ENCODE peak calls at places on chromosomes 13 and 19, in four cellular contexts. Z, X, S and D are unnamed samples.

GRCh38 chr19:19627716-19628498 is at the start of gene LPAR2:
- DNase-seq in Z (no peak), S (peak; percentile 89), X (peak; percentile 24), D (no peak)

GRCh38 chr13:20073775-20074174 is 87.1 kb downstream of the GJA3 start:
- DNase-seq in Z (no peak), X (no peak), S (no peak), D (no peak)

GRCh38 chr13:90950134-90950533 is 397.4 kb upstream of the MIR17HG start:
- DNase-seq in Z (no peak), X (no peak), S (no peak), D (no peak)

GRCh38 chr19:16541526-16542044 is 652 bp downstream of the CHERP start:
- DNase-seq in Z (peak; percentile 14), S (no peak), X (no peak), D (no peak)

GRCh38 chr13:44894001-44894770 is 95.1 kb downstream of the NUFIP1 start:
- DNase-seq in S (no peak), Z (no peak), X (no peak), D (no peak)

GRCh38 chr19:46081928-46082727 is 41.3 kb upstream of the IGFL4 start:
- DNase-seq in S (no peak), Z (peak; percentile 59), X (peak; percentile 48), D (peak; percentile 41)

GRCh38 chr19:5358173-5358800 is 17.7 kb upstream of the PTPRS start:
- DNase-seq in X (peak; percentile 50), Z (peak; percentile 61), S (no peak), D (peak; percentile 27)

GRCh38 chr13:73943137-73943964 is 190.9 kb downstream of the KLF12 start:
- DNase-seq in Z (no peak), S (no peak), X (no peak), D (no peak)

GRCh38 chr13:88051746-88052482 is 380.7 kb downstream of the SLITRK5 start:
- DNase-seq in X (no peak), Z (no peak), S (no peak), D (no peak)

GRCh38 chr13:97430296-97430695 is 3.7 kb upstream of the RAP2A start:
- DNase-seq in Z (no peak), X (no peak), S (no peak), D (no peak)

GRCh38 chr13:49421391-49421790 is 22.5 kb downstream of the CAB39L start:
- DNase-seq in X (peak; percentile 10), S (peak; percentile 56), Z (peak; percentile 12), D (peak; percentile 81)

GRCh38 chr13:42997381-42997780 is 5.3 kb upstream of the EPSTI1 start:
- DNase-seq in Z (no peak), X (no peak), S (no peak), D (no peak)

GRCh38 chr19:5718579-5719273 is 1.2 kb downstream of the LONP1 start:
- DNase-seq in X (peak; percentile 50), S (no peak), Z (peak; percentile 40), D (peak; percentile 27)

GRCh38 chr13:100836696-100837095 is 162.1 kb upstream of the TMTC4 start:
- DNase-seq in S (no peak), Z (no peak), X (no peak), D (no peak)

GRCh38 chr19:58500242-58500641 is 11.6 kb downstream of the SLC27A5 start:
- DNase-seq in X (no peak), S (no peak), Z (no peak), D (no peak)

GRCh38 chr19:917323-918151 is at the start of gene KISS1R:
- DNase-seq in X (no peak), Z (peak; percentile 66), S (peak; percentile 91), D (peak; percentile 71)

GRCh38 chr19:48802623-48803022 is 8.2 kb downstream of the BCAT2 start:
- DNase-seq in Z (no peak), X (no peak), S (no peak), D (no peak)

GRCh38 chr19:15318241-15318691 is 14.1 kb downstream of the BRD4 start:
- DNase-seq in X (no peak), Z (no peak), S (no peak), D (no peak)

GRCh38 chr19:13723206-13723605 is 41.1 kb upstream of the MRI1 start:
- DNase-seq in X (no peak), S (no peak), Z (no peak), D (no peak)

GRCh38 chr13:81295177-81295576 is 954.3 kb upstream of the SPRY2 start:
- DNase-seq in Z (no peak), S (no peak), X (no peak), D (no peak)

GRCh38 chr13:72523049-72523448 is 204.4 kb downstream of the MZT1 start:
- DNase-seq in S (no peak), Z (no peak), X (no peak), D (no peak)

GRCh38 chr13:111210488-111210887 is 95.4 kb downstream of the ARHGEF7 start:
- DNase-seq in S (no peak), X (no peak), Z (no peak), D (no peak)

GRCh38 chr13:110716235-110716505 is 2.7 kb downstream of the ING1 start:
- DNase-seq in S (no peak), Z (no peak), X (no peak), D (peak; percentile 24)

GRCh38 chr19:16442386-16443276 is 29.1 kb downstream of the EPS15L1 start:
- DNase-seq in X (no peak), Z (peak; percentile 39), S (no peak), D (no peak)

GRCh38 chr13:30569901-30570576 is 47.7 kb upstream of the USPL1 start:
- DNase-seq in Z (peak; percentile 5), S (peak; percentile 40), X (peak; percentile 66), D (peak; percentile 52)

GRCh38 chr13:101289764-101290163 is 126.5 kb downstream of the NALCN start:
- DNase-seq in X (no peak), S (peak; percentile 67), Z (no peak), D (no peak)

GRCh38 chr19:14758816-14759215 is 19.5 kb downstream of the ADGRE2 start:
- DNase-seq in S (peak; percentile 55), Z (no peak), X (no peak), D (no peak)

GRCh38 chr13:97188207-97188606 is 33.9 kb upstream of the MBNL2 start:
- DNase-seq in S (no peak), Z (no peak), X (no peak), D (no peak)

GRCh38 chr19:47305309-47305751 is 4.3 kb upstream of the C5AR1 start:
- DNase-seq in Z (peak; percentile 77), X (peak; percentile 61), S (peak; percentile 96), D (peak; percentile 81)

GRCh38 chr19:44841255-44841654 is 4.8 kb upstream of the NECTIN2 start:
- DNase-seq in S (no peak), Z (no peak), X (no peak), D (no peak)

GRCh38 chr13:28678809-28679208 is 19.9 kb downstream of the POMP start:
- DNase-seq in S (no peak), X (no peak), Z (no peak), D (no peak)

GRCh38 chr13:79281335-79281734 is 124.7 kb downstream of the RBM26 start:
- DNase-seq in S (peak; percentile 53), X (no peak), Z (no peak), D (no peak)

GRCh38 chr19:3285647-3286176 is 61.3 kb downstream of the CELF5 start:
- DNase-seq in S (peak; percentile 95), X (no peak), Z (peak; percentile 99), D (peak; percentile 59)

GRCh38 chr13:27053235-27053884 is 118.3 kb downstream of the USP12 start:
- DNase-seq in S (no peak), X (no peak), Z (peak; percentile 42), D (no peak)

GRCh38 chr19:35513231-35513974 is at the start of gene DMKN:
- DNase-seq in X (peak; percentile 15), S (no peak), Z (peak; percentile 48), D (peak; percentile 22)

GRCh38 chr19:7763696-7764095 is 653 bp downstream of the CLEC4M start:
- DNase-seq in Z (no peak), X (no peak), S (no peak), D (no peak)

GRCh38 chr19:56995298-56995697 is 124.5 kb upstream of the USP29 start:
- DNase-seq in Z (no peak), S (no peak), X (no peak), D (peak; percentile 58)

GRCh38 chr13:47109028-47109427 is 212.2 kb upstream of the HTR2A start:
- DNase-seq in X (no peak), S (no peak), Z (no peak), D (no peak)

GRCh38 chr19:2083174-2083854 is 12.8 kb downstream of the MOB3A start:
- DNase-seq in X (no peak), S (no peak), Z (no peak), D (no peak)
- TF ChIP-seq MAX in X (no peak), S (no peak), Z (no peak), D (no peak)

DNA sequence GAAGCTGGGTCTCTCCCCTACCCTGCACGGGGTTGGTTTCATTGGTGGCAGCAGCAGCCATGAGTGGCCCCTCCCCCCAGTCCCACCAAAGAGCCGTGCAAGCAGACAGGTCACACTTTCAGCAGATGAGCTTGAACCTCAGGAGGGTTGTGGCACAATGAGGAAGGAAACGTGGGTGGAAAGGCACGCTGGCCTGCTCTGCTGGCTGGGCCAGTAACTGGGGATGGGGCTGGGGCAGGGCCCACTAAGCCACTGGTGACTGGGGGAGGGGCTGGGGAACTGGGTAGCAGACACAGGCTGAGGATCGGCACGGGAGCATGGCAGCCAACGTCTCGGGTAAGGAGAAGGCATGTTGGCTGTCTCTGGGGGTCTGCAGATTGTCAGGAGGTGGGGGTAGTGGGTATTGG is at the start of gene P2RY11:
- DNase-seq in S (no peak), X (no peak), Z (no peak), D (no peak)
- TF ChIP-seq FOSL1 in S (no peak), X (no peak), Z (no peak), D (no peak)

GRCh38 chr13:113064534-113065405 is 40.8 kb upstream of the F7 start:
- DNase-seq in X (peak; percentile 56), Z (peak; percentile 30), S (no peak), D (no peak)
- TF ChIP-seq MAX in X (no peak), Z (no peak), S (no peak), D (no peak)

GRCh38 chr19:41532526-41532925 is 43.4 kb upstream of the CEACAM21 start:
- DNase-seq in Z (no peak), S (no peak), X (no peak), D (no peak)
- TF ChIP-seq FOSL1 in Z (no peak), S (no peak), X (no peak), D (no peak)

DNA sequence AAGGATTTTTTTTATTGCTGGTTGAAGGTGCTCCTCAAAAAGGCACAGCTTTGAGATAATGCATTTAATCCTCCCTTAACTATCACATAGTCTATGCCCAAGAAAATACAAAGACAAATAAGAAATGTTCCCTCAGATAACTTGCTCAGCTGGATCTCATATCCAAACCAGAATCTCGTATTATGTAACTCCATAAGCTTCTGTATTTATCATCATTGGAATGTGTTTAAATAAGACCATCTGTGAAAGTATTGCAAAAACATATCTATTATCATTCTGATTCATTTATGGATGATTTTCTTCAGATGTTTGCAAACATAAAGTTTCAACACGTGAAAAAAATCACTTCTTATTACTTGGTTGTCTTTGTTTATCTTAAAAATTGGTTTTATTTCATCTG is 190.9 kb downstream of the IRS2 start:
- DNase-seq in S (no peak), Z (no peak), X (no peak), D (no peak)
- TF ChIP-seq MAX in S (no peak), Z (no peak), X (no peak), D (no peak)